ENCODE peak calls at places on chromosomes 12 and 14, in six cellular contexts. O is SJCRH30, F is IMR-90, L is AG09309, G is heart left ventricle, R is mucosa of descending colon. J is an unnamed sample.
A peak's percentile ranks its signal among the peaks of the same experiment; 100 is the strongest.

GRCh38 chr12:121812320-121812871 is 8.6 kb downstream of the SETD1B start:
- DNase-seq in O (no peak), F (peak; percentile 64), L (no peak), G (peak; percentile 79), R (peak; percentile 84), J (no peak)

GRCh38 chr12:10722905-10723866 is at the start of gene YBX3:
- DNase-seq in O (peak; percentile 77), F (peak; percentile 75), L (peak; percentile 37), G (peak; percentile 91), R (peak; percentile 90), J (peak; percentile 29)

GRCh38 chr14:35861204-35861868 is 35.2 kb downstream of the BRMS1L start:
- DNase-seq in O (no peak), F (no peak), L (no peak), G (no peak), R (no peak), J (no peak)

GRCh38 chr12:9668141-9669018 is 1.1 kb upstream of the CLEC2D start:
- DNase-seq in O (no peak), F (peak; percentile 33), L (no peak), G (no peak), R (no peak), J (no peak)

GRCh38 chr12:100239589-100239988 is 27.3 kb downstream of the DEPDC4 start:
- DNase-seq in O (no peak), F (no peak), L (no peak), G (no peak), R (no peak), J (no peak)

GRCh38 chr12:42893802-42894201 is 304.3 kb upstream of the PRICKLE1 start:
- DNase-seq in O (no peak), F (peak; percentile 32), L (no peak), G (no peak), R (no peak), J (no peak)

GRCh38 chr14:64800000-64800399 is 79.7 kb downstream of the SPTB start:
- DNase-seq in O (no peak), F (peak; percentile 18), L (no peak), G (peak; percentile 55), R (peak; percentile 66), J (no peak)

GRCh38 chr12:6613776-6614512 is 6.8 kb upstream of the CHD4 start:
- DNase-seq in O (peak; percentile 97), F (peak; percentile 99), L (peak; percentile 94), G (peak; percentile 93), R (peak; percentile 91), J (peak; percentile 94)

GRCh38 chr12:64610660-64611429 is 550 bp downstream of the RASSF3 start:
- DNase-seq in O (peak; percentile 68), F (peak; percentile 50), L (no peak), G (peak; percentile 71), R (peak; percentile 66), J (no peak)

GRCh38 chr12:91274886-91275285 is 92.3 kb upstream of the DCN start:
- DNase-seq in O (no peak), F (peak; percentile 84), L (peak; percentile 29), G (no peak), R (peak; percentile 21), J (peak; percentile 22)

GRCh38 chr14:100732766-100733100 is 6.0 kb downstream of the DLK1 start:
- DNase-seq in O (no peak), F (no peak), L (no peak), G (peak; percentile 22), R (no peak), J (no peak)

DNA sequence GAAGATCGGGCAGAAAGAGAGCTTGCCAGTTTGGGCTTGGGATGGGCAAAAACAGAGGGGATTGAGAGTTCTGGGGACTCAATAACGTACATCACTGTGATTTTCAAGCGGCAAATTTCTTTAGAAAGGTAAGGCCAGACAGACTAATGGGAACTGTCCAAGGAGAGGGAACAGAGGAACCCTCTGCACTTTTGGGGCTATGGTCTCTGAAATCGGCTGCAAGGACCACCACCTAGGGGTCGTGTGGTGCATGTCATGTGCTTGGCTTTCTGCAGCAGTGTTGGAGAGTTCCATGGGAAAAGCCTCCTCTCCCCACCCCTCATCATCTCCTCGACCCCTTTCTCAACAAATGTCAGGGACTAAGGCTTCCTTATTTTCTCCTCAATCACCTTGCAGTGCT is 79.6 kb downstream of the PPM1A start:
- DNase-seq in O (no peak), F (no peak), L (no peak), G (no peak), R (no peak), J (no peak)
- H3K4me3 ChIP-seq in O (no peak overlapping the region), F (no peak overlapping the region), L (no peak overlapping the region), G (no peak overlapping the region), R (no peak overlapping the region), J (no peak overlapping the region)

GRCh38 chr14:69572634-69573135 is 2.0 kb downstream of the CCDC177 start:
- DNase-seq in O (no peak), F (no peak), L (no peak), G (no peak), R (no peak), J (no peak)
- H3K4me3 ChIP-seq in O (no peak overlapping the region), F (peak overlapping the region; percentile 43), L (no peak overlapping the region), G (peak overlapping the region; percentile 54), R (no peak overlapping the region), J (no peak overlapping the region)

DNA sequence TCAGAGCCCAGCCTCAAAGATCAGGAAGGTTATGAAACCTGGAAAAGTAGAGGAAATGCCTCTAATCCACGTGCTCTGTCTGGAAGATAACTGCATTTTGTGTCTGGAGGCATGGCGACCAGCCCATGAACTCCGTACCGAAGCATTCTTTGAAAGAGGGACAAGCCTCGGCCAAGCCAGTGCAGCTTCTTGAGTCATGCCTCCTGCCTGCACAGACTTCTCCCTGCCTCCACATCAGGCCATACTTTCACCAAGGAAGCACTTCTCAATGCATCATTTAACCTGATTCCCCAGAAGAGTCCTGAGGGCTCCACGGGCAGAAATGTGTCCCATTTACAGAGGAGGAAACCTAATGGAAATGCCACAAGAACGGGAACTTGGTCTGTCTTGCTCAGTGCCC is 3.4 kb downstream of the ACTN1 start:
- DNase-seq in O (no peak), F (peak; percentile 85), L (no peak), G (peak; percentile 37), R (no peak), J (no peak)
- H3K4me3 ChIP-seq in O (no peak overlapping the region), F (peak overlapping the region; percentile 71), L (peak overlapping the region; percentile 92), G (peak overlapping the region; percentile 6), R (no peak overlapping the region), J (peak overlapping the region; percentile 74)

DNA sequence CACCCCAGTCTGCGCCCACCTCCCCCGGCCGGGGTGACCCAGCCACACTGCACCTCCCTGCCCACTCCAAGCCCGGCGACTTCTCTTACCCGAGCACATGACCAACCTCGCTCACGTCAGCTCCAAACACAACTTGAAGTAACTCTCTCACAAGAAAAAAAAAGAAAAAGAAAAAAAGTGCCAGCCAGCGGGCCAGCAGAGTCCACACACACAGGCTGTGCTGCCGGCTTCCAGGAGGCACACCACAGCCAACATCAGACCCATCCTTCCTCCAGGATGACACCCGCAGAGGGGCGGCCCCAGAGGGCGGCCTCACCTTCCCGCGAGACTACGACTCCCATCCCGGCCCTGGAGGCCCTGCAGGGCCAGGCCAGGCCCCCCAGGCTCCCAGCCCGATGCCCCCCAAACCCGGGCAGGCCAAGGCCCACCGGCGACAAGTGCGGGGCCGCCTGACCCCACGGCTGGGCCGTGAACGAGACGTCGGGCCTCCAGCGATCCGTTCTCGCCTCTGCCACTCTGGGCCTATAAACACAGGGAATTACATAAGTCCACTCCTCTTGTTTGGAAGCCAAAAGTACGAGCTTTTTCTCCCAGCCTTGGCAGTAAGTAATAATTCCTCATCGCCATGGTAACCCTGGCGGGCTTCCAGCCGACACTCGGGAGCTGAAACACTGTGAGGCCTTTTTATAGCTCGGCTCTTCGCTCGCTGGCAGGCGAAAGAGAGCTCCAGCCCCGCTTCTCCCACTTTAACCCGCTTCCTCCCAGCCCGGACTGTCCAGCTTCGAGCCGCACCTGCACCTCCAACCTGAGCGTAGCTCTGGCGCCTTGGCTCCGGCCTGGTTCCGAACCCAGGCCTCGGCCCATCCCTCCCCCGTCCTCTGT is 49.1 kb downstream of the NCOR2 start:
- DNase-seq in O (peak; percentile 94), F (peak; percentile 99), L (peak; percentile 100), G (peak; percentile 98), R (peak; percentile 99), J (peak; percentile 99)
- H3K4me3 ChIP-seq in O (peak overlapping the region; percentile 62), F (peak overlapping the region; percentile 19), L (peak overlapping the region; percentile 60), G (peak overlapping the region; percentile 67), R (no peak overlapping the region), J (peak overlapping the region; percentile 58)

J was measured in HFF-Myc.